ENCODE peak calls at places on chromosomes 7 and 10, in five cellular contexts. P, S, J, N and F are unnamed samples.
A peak's percentile ranks its signal among the peaks of the same experiment; 100 is the strongest.

GRCh38 chr10:5943536-5943935 is 33.8 kb downstream of the IL15RA start:
- DNase-seq in J (no peak), S (no peak), N (peak; percentile 61), P (peak; percentile 59), F (no peak)

GRCh38 chr10:72660220-72660619 is 31.7 kb upstream of the MCU start:
- DNase-seq in N (no peak), P (no peak), J (no peak), S (no peak), F (no peak)

GRCh38 chr7:152640829-152641228 is 35.1 kb downstream of the XRCC2 start:
- DNase-seq in P (no peak), J (no peak), N (no peak), S (no peak), F (no peak)

GRCh38 chr7:80548790-80549530 is 37.1 kb upstream of the GNAT3 start:
- DNase-seq in N (no peak), P (peak; percentile 3), J (no peak), S (no peak), F (no peak)

GRCh38 chr10:6201511-6201975 is 1.2 kb upstream of the PFKFB3 start:
- DNase-seq in N (peak; percentile 59), S (peak; percentile 48), P (peak; percentile 70), J (peak; percentile 54), F (peak; percentile 51)

GRCh38 chr7:121994625-121995410 is 121.9 kb downstream of the PTPRZ1 start:
- DNase-seq in P (peak; percentile 81), S (peak; percentile 56), N (peak; percentile 59), J (peak; percentile 80), F (peak; percentile 86)

GRCh38 chr7:297611-298374 is 7.8 kb downstream of the FOXL3 start:
- DNase-seq in S (no peak), N (peak; percentile 23), P (no peak), J (no peak), F (no peak)

GRCh38 chr7:135772639-135773019 is 24.0 kb upstream of the FAM180A start:
- DNase-seq in J (no peak), N (no peak), P (no peak), S (no peak), F (peak; percentile 35)

GRCh38 chr7:123871998-123872867 is 27.3 kb downstream of the HYAL4 start:
- DNase-seq in N (peak; percentile 57), J (peak; percentile 64), S (peak; percentile 46), P (peak; percentile 42), F (peak; percentile 77)

GRCh38 chr7:2621061-2621828 is 10.5 kb upstream of the TTYH3 start:
- DNase-seq in J (peak; percentile 76), S (no peak), N (peak; percentile 71), P (peak; percentile 68), F (peak; percentile 76)

GRCh38 chr10:70672993-70673928 is 955 bp downstream of the ADAMTS14 start:
- DNase-seq in J (peak; percentile 77), P (peak; percentile 75), S (no peak), N (no peak), F (peak; percentile 69)

GRCh38 chr10:24214762-24215161 is 5.8 kb downstream of the KIAA1217 start:
- DNase-seq in J (no peak), P (no peak), N (no peak), S (no peak), F (no peak)

GRCh38 chr10:24209946-24210491 is 1.1 kb downstream of the KIAA1217 start:
- DNase-seq in N (no peak), J (peak; percentile 52), P (peak; percentile 71), S (no peak), F (peak; percentile 39)

GRCh38 chr10:24215603-24216002 is 6.7 kb downstream of the KIAA1217 start:
- DNase-seq in P (no peak), J (no peak), S (no peak), N (no peak), F (no peak)

GRCh38 chr10:24215193-24215592 is 6.3 kb downstream of the KIAA1217 start:
- DNase-seq in N (no peak), J (no peak), S (no peak), P (no peak), F (no peak)

DNA sequence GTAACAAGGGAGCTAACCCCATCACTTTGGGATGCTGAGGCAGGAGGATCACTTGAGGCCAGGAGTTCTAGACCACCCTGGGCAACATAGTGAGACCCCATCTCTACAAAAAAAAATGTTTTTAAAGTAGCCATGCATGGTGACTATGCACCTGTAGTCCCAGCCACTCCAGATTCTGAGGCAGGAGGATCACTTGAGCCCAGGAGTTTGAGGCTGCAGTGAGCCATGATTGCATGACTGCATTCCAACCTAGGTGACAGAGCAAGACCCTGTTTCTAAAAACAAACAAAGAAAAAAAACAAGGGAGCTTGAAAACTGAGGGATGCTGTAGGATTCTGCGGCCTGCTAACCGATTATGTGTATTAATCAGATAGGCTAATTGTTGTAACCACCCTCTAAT is 4.9 kb downstream of the KIAA1217 start:
- DNase-seq in S (no peak), N (no peak), P (no peak), J (no peak), F (no peak)
- H3K4ac ChIP-seq in S (no peak overlapping the region), N (no peak overlapping the region), P (no peak overlapping the region), J (no peak overlapping the region), F (no peak overlapping the region)

GRCh38 chr7:17930546-17930945 is 9.7 kb downstream of the SNX13 start:
- DNase-seq in S (no peak), J (no peak), P (no peak), N (no peak), F (no peak)
- H3K4ac ChIP-seq in S (no peak overlapping the region), J (no peak overlapping the region), P (no peak overlapping the region), N (no peak overlapping the region), F (no peak overlapping the region)

GRCh38 chr7:104207731-104208420 is at the start of gene ORC5:
- DNase-seq in J (peak; percentile 87), N (peak; percentile 45), P (peak; percentile 80), S (peak; percentile 61), F (peak; percentile 84)

GRCh38 chr7:104208421-104208780 is 588 bp upstream of the ORC5 start:
- DNase-seq in J (no peak), S (no peak), N (no peak), P (no peak), F (no peak)

GRCh38 chr7:104209063-104209462 is 1.2 kb upstream of the ORC5 start:
- DNase-seq in N (no peak), P (no peak), S (no peak), J (no peak), F (no peak)

GRCh38 chr7:104206841-104207240 is 972 bp downstream of the ORC5 start:
- DNase-seq in J (no peak), N (no peak), S (no peak), P (no peak), F (no peak)

GRCh38 chr7:104207348-104207730 is 474 bp downstream of the ORC5 start:
- DNase-seq in P (peak; percentile 12), S (no peak), N (no peak), J (peak; percentile 44), F (peak; percentile 32)
- H3K4ac ChIP-seq in P (peak overlapping the region; percentile 95), S (no peak overlapping the region), N (no peak overlapping the region), J (peak overlapping the region; percentile 92), F (no peak overlapping the region)

GRCh38 chr7:30863694-30864011 is 48.0 kb upstream of the AQP1 start:
- DNase-seq in J (peak; percentile 45), S (no peak), P (peak; percentile 52), N (no peak), F (no peak)

GRCh38 chr7:30865821-30866220 is 45.8 kb upstream of the AQP1 start:
- DNase-seq in P (no peak), J (no peak), N (no peak), S (no peak), F (no peak)

GRCh38 chr7:30865077-30865476 is 46.6 kb upstream of the AQP1 start:
- DNase-seq in N (no peak), J (no peak), P (no peak), S (no peak), F (no peak)

GRCh38 chr7:30862987-30863693 is 48.5 kb upstream of the AQP1 start:
- DNase-seq in P (no peak), N (no peak), S (no peak), J (no peak), F (no peak)

GRCh38 chr7:30864146-30864545 is 47.5 kb upstream of the AQP1 start:
- DNase-seq in S (no peak), J (no peak), P (no peak), N (no peak), F (no peak)
- H3K4ac ChIP-seq in S (no peak overlapping the region), J (no peak overlapping the region), P (no peak overlapping the region), N (no peak overlapping the region), F (no peak overlapping the region)

DNA sequence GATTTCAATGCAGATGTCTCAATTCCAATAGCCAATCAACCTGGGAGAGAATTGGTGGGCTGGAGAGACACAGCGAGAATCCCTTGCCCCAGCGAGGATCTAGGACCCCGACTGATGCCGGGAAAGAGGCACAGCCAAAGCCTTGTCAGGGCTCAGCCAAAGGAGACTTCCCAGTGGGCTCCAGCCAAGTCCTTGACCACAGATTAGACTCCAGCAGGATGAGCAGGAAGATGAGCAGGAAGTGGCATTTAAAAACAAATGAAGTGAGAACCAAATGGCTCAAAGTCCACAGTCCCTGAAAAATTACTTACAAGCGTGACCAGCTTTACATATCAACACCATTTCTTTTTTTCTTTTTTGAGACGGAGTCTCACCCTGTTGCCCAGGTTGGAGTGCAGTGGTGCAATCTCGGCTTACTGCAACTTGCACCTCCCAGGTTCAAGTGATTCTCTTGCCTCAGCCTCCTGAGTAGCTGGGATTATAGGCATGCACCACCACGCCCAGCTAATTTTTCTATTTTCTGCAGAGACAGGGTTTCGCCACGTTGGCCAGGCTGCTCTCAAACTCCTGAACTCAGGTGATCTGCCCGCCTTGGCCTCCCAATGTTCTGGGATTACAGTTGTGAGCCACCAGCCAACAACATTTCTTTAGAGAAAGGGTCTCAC is 40.2 kb downstream of the CTBP2 start:
- DNase-seq in P (peak; percentile 54), J (peak; percentile 80), S (no peak), N (no peak), F (no peak)
- H3K4ac ChIP-seq in P (no peak overlapping the region), J (no peak overlapping the region), S (no peak overlapping the region), N (no peak overlapping the region), F (no peak overlapping the region)

GRCh38 chr7:128359939-128360338 is 1.6 kb downstream of the PRRT4 start:
- DNase-seq in P (no peak), N (no peak), S (no peak), J (no peak), F (no peak)

GRCh38 chr7:128362670-128363069 is 1.2 kb upstream of the PRRT4 start:
- DNase-seq in P (peak; percentile 74), N (no peak), J (peak; percentile 37), S (no peak), F (no peak)

GRCh38 chr7:128363261-128363721 is 1.8 kb upstream of the PRRT4 start:
- DNase-seq in P (no peak), J (no peak), S (no peak), N (no peak), F (no peak)

GRCh38 chr7:128364166-128364565 is 2.7 kb upstream of the PRRT4 start:
- DNase-seq in N (no peak), J (no peak), P (no peak), S (no peak), F (no peak)

GRCh38 chr7:128361463-128362441 is at the start of gene PRRT4:
- DNase-seq in N (no peak), S (no peak), J (peak; percentile 17), P (no peak), F (peak; percentile 55)
- H3K4ac ChIP-seq in N (no peak within 1 kb of the TSS), S (no peak within 1 kb of the TSS), J (no peak within 1 kb of the TSS), P (no peak within 1 kb of the TSS), F (no peak within 1 kb of the TSS)

DNA sequence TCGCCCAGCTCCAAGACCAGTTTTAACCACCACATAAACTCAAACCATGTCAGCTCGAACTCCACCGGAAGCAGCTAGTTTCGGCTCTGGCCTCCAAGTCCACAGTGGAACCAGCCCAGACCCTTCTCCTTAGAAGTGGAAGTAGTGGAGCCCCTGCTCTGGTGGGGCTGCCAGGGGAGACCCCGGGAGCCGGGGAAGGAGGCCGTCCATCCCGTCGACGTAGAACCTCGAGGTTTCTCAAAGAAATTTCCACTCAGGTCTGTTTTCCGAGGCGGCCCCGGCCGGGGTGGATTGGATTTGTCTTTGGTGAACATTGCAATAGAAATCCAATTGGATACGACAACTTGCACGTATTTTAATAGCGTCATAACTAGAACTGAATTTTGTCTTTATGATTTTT is 87.5 kb downstream of the RGS10 start:
- DNase-seq in J (no peak), P (no peak), S (no peak), N (no peak), F (no peak)
- H3K4ac ChIP-seq in J (no peak overlapping the region), P (no peak overlapping the region), S (no peak overlapping the region), N (no peak overlapping the region), F (no peak overlapping the region)